ENCODE peak calls at places on chromosomes 1 and 21, in ten cellular contexts. W is H9; V is activated CD4-positive, CD25-positive, alpha-beta regulatory T cell; T is amygdala; U is iris pigment epithelial cell; D is DMS53; G is dermis microvascular lymphatic vessel endothelial cell; N is left cardiac atrium; B is AG09309; L is fibroblast of lung. Y is an unnamed sample.

GRCh38 chr1:241888232-241888631 is 40.2 kb downstream of the EXO1 start:
- DNase-seq in V (no peak), N (no peak), G (no peak), W (no peak), L (peak), T (no peak), U (peak), B (no peak), D (no peak), Y (no peak)

GRCh38 chr1:67118191-67118590 is 16.6 kb downstream of the C1orf141 start:
- DNase-seq in L (peak), B (no peak), W (no peak), V (no peak), U (no peak), G (no peak), T (no peak), D (no peak), N (no peak), Y (no peak)

GRCh38 chr1:30756545-30757195 is 904 bp downstream of the LAPTM5 start:
- DNase-seq in B (peak), U (peak), N (peak), L (peak), G (peak), T (peak), W (no peak), V (peak), D (no peak), Y (peak)

GRCh38 chr1:89608627-89609338 is 24.1 kb upstream of the LRRC8C start:
- DNase-seq in V (peak), B (no peak), N (peak), L (no peak), W (no peak), G (no peak), D (no peak), T (no peak), U (no peak), Y (no peak)

GRCh38 chr1:3312894-3313578 is 141.4 kb upstream of the ARHGEF16 start:
- DNase-seq in B (peak), V (no peak), U (peak), W (peak), L (peak), D (no peak), T (peak), N (peak), G (peak), Y (no peak)

GRCh38 chr1:217363319-217363718 is 267.6 kb downstream of the GPATCH2 start:
- DNase-seq in B (no peak), V (no peak), G (no peak), U (no peak), L (no peak), W (no peak), D (no peak), N (no peak), T (no peak), Y (no peak)

GRCh38 chr1:44604167-44604955 is 69.9 kb downstream of the TMEM53 start:
- DNase-seq in B (no peak), U (no peak), W (no peak), V (no peak), D (no peak), N (no peak), L (no peak), G (no peak), T (no peak), Y (no peak)

GRCh38 chr1:196295766-196296165 is 312.5 kb downstream of the KCNT2 start:
- DNase-seq in D (no peak), G (no peak), V (no peak), W (no peak), U (peak), L (peak), N (no peak), T (no peak), B (no peak), Y (no peak)

GRCh38 chr1:14553711-14554110 is 44.8 kb upstream of the KAZN start:
- DNase-seq in W (no peak), B (no peak), L (peak), V (no peak), D (no peak), G (no peak), N (peak), T (peak), U (no peak), Y (no peak)

GRCh38 chr1:39048745-39049370 is 22.7 kb downstream of the NDUFS5 start:
- DNase-seq in W (no peak), B (no peak), N (no peak), U (peak), G (no peak), L (peak), V (no peak), T (no peak), D (no peak), Y (no peak)

GRCh38 chr1:192809286-192810252 is 730 bp downstream of the RGS2 start:
- DNase-seq in U (peak), B (no peak), T (no peak), G (peak), W (no peak), D (peak), N (peak), L (peak), V (peak), Y (peak)

GRCh38 chr1:186768906-186769305 is 59.8 kb upstream of the PLA2G4A start:
- DNase-seq in N (no peak), W (no peak), L (no peak), T (no peak), V (no peak), G (no peak), U (no peak), D (no peak), B (no peak), Y (no peak)

GRCh38 chr1:163633366-163633765 is 311.6 kb downstream of the NUF2 start:
- DNase-seq in G (no peak), V (no peak), B (no peak), N (no peak), D (no peak), U (no peak), W (no peak), T (no peak), L (no peak), Y (no peak)

GRCh38 chr21:42002421-42002958 is 7.7 kb downstream of the ZBTB21 start:
- DNase-seq in G (no peak), B (peak), N (no peak), V (peak), D (no peak), W (no peak), U (peak), L (peak), T (no peak), Y (peak)

GRCh38 chr1:99264201-99265021 is at the start of gene PLPPR4:
- DNase-seq in D (peak), W (peak), L (peak), U (peak), B (no peak), N (peak), T (peak), G (peak), V (no peak), Y (no peak)

GRCh38 chr1:31987231-31987630 is 26.4 kb upstream of the KHDRBS1 start:
- DNase-seq in L (no peak), N (no peak), G (no peak), B (no peak), D (no peak), V (no peak), T (no peak), W (peak), U (no peak), Y (no peak)

GRCh38 chr1:177611402-177611801 is 358.5 kb downstream of the SEC16B start:
- DNase-seq in L (no peak), W (no peak), U (no peak), B (no peak), D (no peak), G (no peak), T (no peak), N (no peak), V (no peak), Y (no peak)

GRCh38 chr1:39508857-39509305 is 17.4 kb downstream of the BMP8A start:
- DNase-seq in U (peak), T (no peak), V (no peak), W (no peak), D (no peak), L (peak), N (no peak), B (peak), G (no peak), Y (no peak)

GRCh38 chr1:51578383-51579109 is 38.3 kb upstream of the OSBPL9 start:
- DNase-seq in V (no peak), L (no peak), G (no peak), W (no peak), D (no peak), N (no peak), T (no peak), U (no peak), B (no peak), Y (no peak)

GRCh38 chr1:165910764-165911421 is 83.5 kb downstream of the UCK2 start:
- DNase-seq in T (no peak), W (no peak), V (no peak), L (no peak), B (no peak), G (peak), U (no peak), D (no peak), N (peak), Y (no peak)

GRCh38 chr1:168202941-168203654 is 22.7 kb upstream of the SFT2D2 start:
- DNase-seq in T (no peak), D (no peak), V (no peak), W (no peak), G (no peak), B (peak), N (no peak), U (peak), L (peak), Y (no peak)

GRCh38 chr1:248926401-248927182 is 20.6 kb downstream of the PGBD2 start:
- DNase-seq in U (peak), G (no peak), B (no peak), T (no peak), W (no peak), V (no peak), L (peak), N (no peak), D (no peak), Y (no peak)